ENCODE peak calls at places on chromosomes 16 and 17, in six cellular contexts. Y is cardiac muscle cell, E is mucosa of descending colon, S is left lung, V is NB4, O is dorsolateral prefrontal cortex. U is an unnamed sample.

GRCh38 chr17:39110435-39111136 is 40.9 kb downstream of the PLXDC1 start:
- DNase-seq in E (no peak), S (no peak), O (no peak), Y (peak), V (no peak), U (no peak)

GRCh38 chr17:83160443-83161297 is 81.3 kb downstream of the METRNL start:
- DNase-seq in E (no peak), S (peak), V (no peak), Y (no peak), O (no peak), U (no peak)

GRCh38 chr16:79969458-79969857 is 368.9 kb upstream of the MAF start:
- DNase-seq in S (no peak), E (no peak), O (no peak), V (no peak), Y (no peak), U (no peak)

GRCh38 chr16:66045626-66046025 is 320.9 kb upstream of the CDH5 start:
- DNase-seq in E (no peak), V (no peak), O (no peak), S (no peak), Y (no peak), U (no peak)

GRCh38 chr16:21720533-21720932 is 56.8 kb downstream of the OTOA start:
- DNase-seq in Y (no peak), E (no peak), O (no peak), V (no peak), S (no peak), U (no peak)

GRCh38 chr16:85601730-85602401 is 11.3 kb upstream of the GSE1 start:
- DNase-seq in Y (peak), S (no peak), E (no peak), O (no peak), V (no peak), U (no peak)

GRCh38 chr17:66207936-66208335 is 16.0 kb upstream of the CEP112 start:
- DNase-seq in O (no peak), Y (no peak), S (no peak), E (no peak), V (no peak), U (no peak)

GRCh38 chr17:74354123-74354522 is 7.5 kb downstream of the BTBD17 start:
- DNase-seq in V (peak), E (peak), Y (peak), S (no peak), O (no peak), U (no peak)

GRCh38 chr16:19008245-19008644 is 24.5 kb downstream of the TMC7 start:
- DNase-seq in V (no peak), S (no peak), E (no peak), Y (no peak), O (no peak), U (peak)

GRCh38 chr17:69945698-69946185 is 129.3 kb upstream of the KCNJ16 start:
- DNase-seq in Y (peak), E (no peak), S (no peak), O (no peak), V (no peak), U (peak)

GRCh38 chr16:15857779-15858560 is 1.1 kb upstream of the MYH11 start:
- DNase-seq in O (no peak), V (no peak), Y (peak), E (peak), S (peak), U (no peak)

GRCh38 chr17:17445925-17446665 is 30.7 kb upstream of the MED9 start:
- DNase-seq in Y (no peak), E (no peak), O (no peak), S (no peak), V (no peak), U (peak)

GRCh38 chr16:71929048-71929447 is 33.7 kb downstream of the IST1 start:
- DNase-seq in Y (peak), O (no peak), S (no peak), V (no peak), E (no peak), U (peak)

GRCh38 chr16:85554791-85555548 is 58.2 kb upstream of the GSE1 start:
- DNase-seq in Y (peak), E (peak), V (peak), O (no peak), S (peak), U (peak)

GRCh38 chr17:76405607-76405966 is 21.2 kb downstream of the SPHK1 start:
- DNase-seq in S (peak), E (peak), V (peak), O (no peak), Y (no peak), U (no peak)

GRCh38 chr17:39525801-39526506 is 64.7 kb downstream of the CDK12 start:
- DNase-seq in Y (no peak), E (no peak), O (no peak), S (no peak), V (no peak), U (no peak)

GRCh38 chr17:38701504-38702165 is 3.4 kb upstream of the MLLT6 start:
- DNase-seq in Y (no peak), S (no peak), O (no peak), E (no peak), V (peak), U (peak)

GRCh38 chr17:58232707-58233156 is 5.7 kb upstream of the LPO start:
- DNase-seq in O (no peak), E (no peak), Y (no peak), S (no peak), V (peak), U (peak)

GRCh38 chr16:68825427-68825826 is 17.9 kb upstream of the TANGO6 start:
- DNase-seq in E (no peak), S (no peak), V (no peak), O (no peak), Y (no peak), U (no peak)

GRCh38 chr16:10039220-10040096 is 142.8 kb downstream of the GRIN2A start:
- DNase-seq in V (peak), E (no peak), O (peak), S (no peak), Y (peak), U (peak)

GRCh38 chr16:85421338-85422123 is 191.6 kb upstream of the GSE1 start:
- DNase-seq in O (peak), E (peak), Y (no peak), S (peak), V (no peak), U (no peak)

GRCh38 chr16:70706948-70707465 is 21.2 kb upstream of the MTSS2 start:
- DNase-seq in O (no peak), V (no peak), Y (no peak), E (no peak), S (no peak), U (peak)

GRCh38 chr16:68991075-68991474 is 114.4 kb upstream of the HAS3 start:
- DNase-seq in S (no peak), Y (no peak), V (no peak), O (no peak), E (no peak), U (no peak)

GRCh38 chr16:23847251-23847650 is 11.5 kb downstream of the PRKCB start:
- DNase-seq in S (no peak), V (no peak), E (no peak), Y (no peak), O (no peak), U (no peak)

GRCh38 chr17:82412535-82413520 is 5.3 kb upstream of the HEXD start:
- DNase-seq in E (no peak), V (no peak), S (no peak), Y (no peak), O (no peak), U (no peak)

GRCh38 chr17:39170558-39170957 is 4.6 kb upstream of the ARL5C start:
- DNase-seq in Y (no peak), V (no peak), O (no peak), E (no peak), S (no peak), U (no peak)

GRCh38 chr16:65889533-65889966 is 476.9 kb upstream of the CDH5 start:
- DNase-seq in O (no peak), E (no peak), Y (no peak), S (no peak), V (no peak), U (peak)

GRCh38 chr16:20638711-20639335 is 58.7 kb downstream of the ACSM1 start:
- DNase-seq in E (no peak), O (no peak), S (no peak), Y (peak), V (no peak), U (no peak)
- TF ChIP-seq CTCF in E (no peak), O (no peak), S (no peak), Y (no peak), V (no peak), U (no peak)

GRCh38 chr17:71188811-71189492 is 931.9 kb upstream of the SOX9 start:
- DNase-seq in O (no peak), Y (no peak), E (no peak), V (no peak), S (no peak), U (peak)

GRCh38 chr17:71192039-71192555 is 928.7 kb upstream of the SOX9 start:
- DNase-seq in Y (no peak), E (no peak), S (no peak), O (no peak), V (no peak), U (no peak)

GRCh38 chr17:71189493-71189831 is 931.4 kb upstream of the SOX9 start:
- DNase-seq in V (no peak), E (no peak), Y (no peak), O (no peak), S (no peak), U (no peak)

GRCh38 chr17:71187145-71187878 is 933.5 kb upstream of the SOX9 start:
- DNase-seq in V (no peak), S (no peak), Y (no peak), O (no peak), E (no peak), U (no peak)

GRCh38 chr17:71192848-71193247 is 928.0 kb upstream of the SOX9 start:
- DNase-seq in E (no peak), V (no peak), O (no peak), S (no peak), Y (no peak), U (no peak)
- H3K4me3 ChIP-seq in E (no peak), V (no peak), O (no peak), S (no peak), Y (no peak), U (no peak)

GRCh38 chr17:44011876-44012275 is 2.9 kb downstream of the TMEM101 start:
- DNase-seq in E (peak), V (no peak), O (no peak), S (no peak), Y (no peak), U (no peak)
- TF ChIP-seq CTCF in E (no peak), V (no peak), O (no peak), S (no peak), Y (no peak), U (no peak)

GRCh38 chr16:1979271-1980025 is 1.8 kb downstream of the NOXO1 start:
- DNase-seq in O (no peak), E (peak), V (peak), Y (no peak), S (peak), U (no peak)
- H3K4me3 ChIP-seq in O (no peak), E (no peak), V (no peak), Y (no peak), S (peak), U (no peak)

GRCh38 chr17:55585629-55586028 is 74.4 kb upstream of the SMIM36 start:
- DNase-seq in E (no peak), V (no peak), Y (no peak), O (no peak), S (no peak), U (no peak)
- TF ChIP-seq CTCF in E (no peak), V (no peak), Y (no peak), O (no peak), S (no peak), U (no peak)

DNA sequence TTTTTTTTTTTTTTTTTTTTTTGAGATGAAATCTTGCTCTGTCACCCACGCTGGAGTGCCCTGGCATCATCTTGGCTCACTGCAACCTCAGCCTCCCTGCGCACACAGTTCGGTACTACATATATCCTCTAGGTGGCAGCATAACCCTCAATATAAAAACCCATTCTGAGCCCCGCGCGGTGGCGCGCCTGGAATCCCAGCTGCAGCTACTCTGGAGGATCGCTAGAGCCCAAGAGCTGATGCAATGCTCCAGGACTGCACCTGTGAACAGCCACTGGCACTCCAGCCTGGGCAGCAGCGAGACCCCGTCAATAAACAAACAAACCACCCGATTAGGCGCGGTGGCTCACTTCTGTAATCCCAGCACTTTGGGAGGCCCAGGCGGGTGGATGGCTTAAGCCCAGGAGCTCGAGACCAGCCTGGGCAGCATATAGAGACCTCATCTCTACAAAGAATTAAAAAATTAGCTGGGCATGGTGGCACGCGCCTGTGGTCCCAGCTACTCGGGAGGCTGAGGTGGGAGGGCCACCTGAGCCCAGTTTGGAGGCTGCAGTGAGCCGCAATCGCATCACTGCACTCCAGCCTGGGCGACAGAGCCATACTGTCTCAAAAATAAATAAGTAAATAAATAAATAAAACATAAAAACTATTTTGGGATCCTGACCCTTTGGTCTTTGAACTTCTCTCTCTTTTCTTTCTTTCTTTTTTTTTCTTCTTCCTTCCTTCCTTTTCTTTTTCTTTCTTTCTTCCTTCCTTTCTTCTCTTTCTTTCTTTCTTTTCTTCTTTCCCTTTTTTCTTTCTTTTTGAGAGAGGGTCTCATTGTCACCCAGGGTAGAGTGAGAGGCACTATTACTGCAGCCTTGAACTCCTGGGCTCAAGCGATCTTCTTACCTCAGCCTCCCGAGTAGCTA is 15.4 kb upstream of the AKAP10 start:
- DNase-seq in O (peak), Y (peak), E (peak), S (peak), V (peak), U (peak)
- H3K4me3 ChIP-seq in O (no peak), Y (no peak), E (no peak), S (no peak), V (no peak), U (no peak)

DNA sequence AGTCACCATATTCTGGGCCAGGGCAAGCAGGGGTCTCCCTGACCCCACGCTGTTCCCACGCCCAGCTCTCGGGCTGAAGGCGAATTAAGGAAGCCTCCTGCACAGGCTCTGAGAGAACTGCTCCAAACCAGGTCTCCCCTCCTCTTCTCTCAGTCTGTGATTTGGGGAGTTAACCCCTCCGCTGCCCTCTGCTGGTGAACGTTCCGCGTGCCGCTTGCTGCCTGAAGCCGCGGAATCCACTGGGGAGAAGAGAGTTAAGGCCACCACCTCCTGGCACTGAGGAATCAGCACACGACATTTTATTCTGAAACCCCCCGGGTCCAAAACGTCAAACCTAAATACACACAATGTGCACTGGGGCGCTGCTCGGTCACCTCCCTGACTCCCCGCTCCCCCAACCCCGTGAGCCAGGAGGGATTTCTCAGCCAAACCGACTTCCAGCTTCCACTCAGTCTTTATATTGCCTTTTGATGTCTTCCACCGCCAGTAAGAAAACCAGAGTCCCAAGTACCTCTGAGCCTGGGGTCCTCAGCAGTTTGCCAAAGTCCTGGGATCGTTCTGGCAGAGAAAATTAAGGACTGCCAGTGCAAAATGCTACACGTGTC is 54.4 kb upstream of the RCVRN start:
- DNase-seq in E (no peak), V (peak), S (no peak), Y (peak), O (peak), U (peak)
- TF ChIP-seq CTCF in E (no peak), V (peak), S (peak), Y (peak), O (peak), U (peak)

GRCh38 chr17:73091770-73092517 is 544 bp downstream of the SLC39A11 start:
- DNase-seq in Y (peak), O (no peak), V (peak), E (peak), S (peak), U (no peak)

GRCh38 chr17:73091410-73091769 is 1.1 kb downstream of the SLC39A11 start:
- DNase-seq in Y (no peak), O (no peak), S (no peak), E (no peak), V (no peak), U (no peak)

GRCh38 chr17:73090396-73091202 is 1.9 kb downstream of the SLC39A11 start:
- DNase-seq in V (no peak), S (no peak), O (no peak), Y (no peak), E (no peak), U (no peak)

GRCh38 chr17:73093286-73093685 is 798 bp upstream of the SLC39A11 start:
- DNase-seq in O (no peak), E (no peak), Y (no peak), S (no peak), V (no peak), U (no peak)

DNA sequence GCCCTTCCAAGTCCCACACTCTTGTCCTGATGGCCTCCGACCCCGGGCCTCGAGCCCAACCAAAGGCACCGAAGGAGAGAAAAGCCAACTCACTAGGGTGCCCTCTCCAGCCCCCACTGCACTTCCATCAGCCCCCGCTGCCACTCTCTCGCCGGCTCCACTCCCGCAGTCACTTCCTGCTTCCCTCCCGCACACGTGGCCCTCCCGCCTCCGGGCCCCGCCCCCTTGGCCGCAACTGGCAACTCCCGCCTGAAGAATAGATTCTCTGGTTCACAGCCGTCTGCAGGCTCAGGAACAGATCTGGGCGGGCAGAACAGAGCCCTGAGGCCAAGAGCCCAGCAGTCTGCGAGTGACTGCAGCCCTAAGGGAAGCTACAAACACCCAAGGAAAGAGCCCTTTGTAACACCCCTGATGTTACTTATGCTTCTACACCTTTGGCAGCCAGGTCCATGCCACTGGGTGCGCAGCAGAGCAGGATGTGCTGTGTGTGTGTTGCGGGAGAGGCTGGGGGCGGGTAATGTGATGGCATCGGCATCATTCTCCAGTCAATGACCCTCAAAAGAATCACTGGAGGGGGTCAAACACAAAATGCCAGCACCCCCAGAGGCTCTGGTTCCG is at the start of gene SLC39A11:
- DNase-seq in S (peak), E (peak), Y (peak), V (peak), O (peak), U (peak)
- H3K4me3 ChIP-seq in S (peak), E (peak), Y (peak), V (peak), O (peak), U (peak)

DNA sequence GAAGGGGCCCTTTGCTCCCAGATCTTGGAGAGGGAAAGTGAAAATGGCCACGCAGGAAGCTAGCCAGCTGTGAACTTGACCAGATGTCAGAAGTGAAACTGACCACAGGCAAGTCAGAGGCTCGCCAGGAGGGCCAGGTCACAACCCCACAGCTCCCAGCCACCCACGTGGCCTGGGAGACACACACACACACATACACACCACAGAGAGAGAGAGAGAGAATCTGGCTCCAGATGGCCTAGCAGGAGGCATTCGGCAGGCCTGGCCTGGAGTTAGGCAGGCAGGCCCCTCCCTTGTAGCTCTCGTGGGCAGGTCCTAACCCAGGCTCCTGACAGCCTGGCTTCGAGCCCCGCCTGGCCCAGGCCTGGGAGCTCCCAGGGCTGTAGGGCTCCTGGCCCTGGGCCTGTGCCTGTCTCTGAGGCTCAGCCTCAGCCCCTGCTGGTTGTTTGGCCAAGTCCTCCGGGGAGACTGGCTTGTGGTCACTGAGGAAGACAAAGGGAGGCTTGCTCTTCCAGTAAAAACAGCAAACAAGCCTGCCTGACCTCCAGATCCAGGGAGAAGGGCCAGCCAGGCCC is 20.2 kb downstream of the NGFR start:
- DNase-seq in V (peak), S (no peak), O (no peak), E (peak), Y (peak), U (peak)
- TF ChIP-seq CTCF in V (no peak), S (no peak), O (peak), E (no peak), Y (peak), U (peak)

U was measured in astrocyte of the spinal cord.